ENCODE peak calls at places on chromosomes 11 and 22, in four cellular contexts. I, C, O and F are unnamed samples.

GRCh38 chr11:17767301-17767885 is 32.8 kb downstream of the KCNC1 start:
- DNase-seq in O (no peak), C (no peak), I (no peak), F (no peak)

GRCh38 chr11:8219257-8220021 is 44.2 kb downstream of the LMO1 start:
- DNase-seq in C (peak), O (peak), I (peak), F (peak)

GRCh38 chr11:100801225-100801999 is 114.3 kb downstream of the ARHGAP42 start:
- DNase-seq in C (no peak), I (no peak), O (no peak), F (no peak)

GRCh38 chr11:44316388-44317240 is 6.7 kb upstream of the ALX4 start:
- DNase-seq in I (no peak), C (no peak), O (no peak), F (no peak)

GRCh38 chr11:65287601-65288000 is 25.8 kb downstream of the POLA2 start:
- DNase-seq in I (no peak), C (no peak), O (no peak), F (no peak)

GRCh38 chr22:37848587-37849088 is 581 bp upstream of the EIF3L start:
- DNase-seq in C (peak), I (peak), O (no peak), F (peak)

GRCh38 chr22:48564995-48565394 is 1262.7 kb downstream of the BRD1 start:
- DNase-seq in O (no peak), I (no peak), C (no peak), F (no peak)

GRCh38 chr11:123107945-123108344 is 46.0 kb upstream of the HSPA8 start:
- DNase-seq in I (no peak), C (no peak), O (no peak), F (no peak)

GRCh38 chr11:123654566-123655081 is at the start of gene SCN3B:
- DNase-seq in O (peak), C (peak), I (peak), F (no peak)

GRCh38 chr11:23320131-23320530 is 459.9 kb upstream of the CCDC179 start:
- DNase-seq in C (no peak), I (no peak), O (no peak), F (no peak)

GRCh38 chr11:94193288-94193687 is 64.6 kb downstream of the PANX1 start:
- DNase-seq in C (no peak), I (no peak), O (no peak), F (no peak)
- TF ChIP-seq TCF7L2 in C (no peak), I (no peak), O (no peak), F (peak)

DNA sequence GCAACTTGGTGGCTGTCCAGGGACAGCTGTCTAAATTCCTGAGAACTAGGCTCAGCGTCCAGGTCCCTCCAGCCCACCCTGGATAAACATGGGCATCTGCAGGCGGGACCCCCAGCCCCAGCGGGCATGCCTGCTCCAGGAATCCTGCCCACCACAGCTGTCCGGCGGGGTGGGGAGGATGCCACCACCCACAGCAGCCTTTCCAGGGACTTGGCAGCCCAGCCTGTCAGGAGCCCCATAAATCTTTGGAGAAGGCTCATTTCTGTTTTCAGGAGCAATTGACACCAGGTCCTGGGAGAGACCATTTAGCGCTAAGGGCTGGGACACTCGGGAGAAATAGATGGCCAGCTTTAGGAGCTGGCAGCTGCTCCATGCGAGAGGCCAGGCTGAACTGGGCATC is 358.9 kb downstream of the CADM1 start:
- DNase-seq in O (no peak), I (no peak), C (no peak), F (no peak)
- TF ChIP-seq TCF7L2 in O (no peak), I (no peak), C (no peak), F (no peak)

GRCh38 chr11:102914238-102915043 is 39.7 kb upstream of the MMP12 start:
- DNase-seq in C (peak), O (peak), I (peak), F (peak)
- TF ChIP-seq TCF7L2 in C (no peak), O (no peak), I (no peak), F (no peak)

DNA sequence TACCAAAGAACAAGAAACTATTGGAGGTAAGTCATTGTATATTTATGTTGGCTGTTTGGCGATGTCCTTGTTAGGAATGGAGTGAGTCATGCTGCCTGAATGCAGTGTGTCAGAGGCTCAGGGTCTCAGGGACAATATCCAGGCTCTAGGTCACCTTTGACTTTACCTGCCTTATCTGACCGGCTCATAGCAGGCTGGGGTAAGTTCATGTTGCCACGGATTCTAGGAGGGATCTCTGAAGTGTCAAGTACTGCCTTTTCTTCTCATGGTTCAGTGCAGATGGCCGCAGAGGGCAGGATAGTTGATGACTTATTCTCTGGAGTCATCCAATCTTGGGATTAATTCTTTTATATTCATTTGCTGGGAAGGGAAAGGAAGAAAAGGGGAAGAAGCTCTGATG is 53.2 kb downstream of the SPON1 start:
- DNase-seq in C (no peak), I (peak), O (peak), F (peak)
- TF ChIP-seq TCF7L2 in C (no peak), I (no peak), O (no peak), F (no peak)

DNA sequence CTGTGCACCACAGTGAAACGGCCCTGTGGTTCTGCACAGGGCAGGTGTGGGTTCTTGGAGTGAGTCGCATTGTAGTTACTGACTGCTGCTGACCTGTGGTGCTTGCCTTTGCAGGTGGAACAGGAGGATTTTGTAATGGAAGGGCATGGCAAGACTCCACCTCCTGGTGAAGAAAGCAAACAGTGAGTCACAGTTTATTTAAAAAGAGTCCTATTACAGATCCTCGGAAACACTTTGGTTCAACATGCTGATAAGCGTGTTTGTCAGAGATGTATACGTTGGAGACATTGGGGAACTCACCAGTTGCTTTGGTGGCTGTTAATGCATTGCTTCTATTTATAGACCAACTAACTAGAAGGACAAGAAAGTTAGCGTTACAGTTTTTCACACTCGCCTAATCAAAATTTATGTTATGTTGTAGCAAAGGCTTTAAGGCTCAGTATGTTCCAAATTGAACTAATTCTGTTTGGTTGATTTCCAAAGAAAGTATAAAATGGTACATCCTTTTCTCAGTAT is 21.7 kb upstream of the TNRC6B start:
- DNase-seq in C (peak), I (peak), O (no peak), F (peak)
- TF ChIP-seq TCF7L2 in C (no peak), I (no peak), O (no peak), F (no peak)

DNA sequence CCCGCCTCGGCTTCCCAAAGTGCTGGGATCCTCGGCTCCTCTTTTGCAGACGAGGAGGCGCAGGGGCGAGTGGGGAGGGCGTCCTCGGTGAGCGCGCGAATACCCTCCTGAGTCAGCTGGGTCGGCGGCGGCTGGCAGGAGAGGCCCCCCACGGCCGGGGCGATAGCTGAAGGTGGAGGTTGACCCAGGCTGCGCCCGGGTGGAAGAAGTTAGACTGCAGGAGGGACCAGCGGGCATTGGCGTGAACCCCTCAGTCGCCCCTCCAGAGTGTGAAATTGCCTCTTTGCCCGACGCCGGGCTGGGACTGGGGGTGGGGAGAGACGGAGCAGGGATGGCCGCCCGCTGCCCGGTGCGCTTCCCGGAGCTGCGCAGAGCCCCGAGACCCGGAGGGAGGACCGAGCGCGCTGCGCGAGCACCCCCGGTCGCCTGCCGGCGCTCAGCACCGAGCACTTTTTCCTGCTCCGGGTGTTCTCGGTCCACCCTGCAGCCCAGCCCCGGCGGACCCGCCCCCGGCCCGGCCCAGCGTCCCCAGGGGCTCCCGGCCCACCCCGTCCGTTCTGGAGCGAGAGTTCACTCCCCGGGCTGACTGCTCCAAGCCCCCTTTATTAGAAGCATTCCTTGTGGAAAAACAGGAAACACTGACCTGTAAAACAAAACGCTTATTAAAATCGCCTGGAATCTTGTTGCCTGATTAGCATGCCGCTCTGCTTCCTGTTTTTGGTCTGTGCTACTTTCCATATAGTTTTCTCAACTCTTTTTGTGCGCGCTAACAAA is 13.7 kb upstream of the CPT1A start:
- DNase-seq in C (no peak), I (no peak), O (no peak), F (no peak)
- TF ChIP-seq TCF7L2 in C (no peak), I (no peak), O (no peak), F (no peak)

GRCh38 chr11:96242971-96243647 is 99.9 kb downstream of the MAML2 start:
- DNase-seq in O (peak), I (peak), C (peak), F (peak)
- TF ChIP-seq TCF7L2 in O (peak), I (no peak), C (peak), F (no peak)

GRCh38 chr11:31464436-31464835 is 45.0 kb downstream of the IMMP1L start:
- DNase-seq in O (no peak), I (no peak), C (no peak), F (no peak)
- TF ChIP-seq TCF7L2 in O (no peak), I (no peak), C (no peak), F (no peak)

GRCh38 chr22:46860562-46860961 is 98.1 kb downstream of the TBC1D22A start:
- DNase-seq in I (no peak), O (no peak), C (no peak), F (no peak)

GRCh38 chr22:46854125-46854870 is 91.8 kb downstream of the TBC1D22A start:
- DNase-seq in C (peak), I (no peak), O (no peak), F (no peak)

GRCh38 chr22:46858181-46858771 is 95.8 kb downstream of the TBC1D22A start:
- DNase-seq in C (no peak), O (no peak), I (no peak), F (no peak)

GRCh38 chr22:46853191-46853590 is 90.7 kb downstream of the TBC1D22A start:
- DNase-seq in I (no peak), O (no peak), C (no peak), F (no peak)

GRCh38 chr22:46857142-46857825 is 94.8 kb downstream of the TBC1D22A start:
- DNase-seq in O (no peak), I (no peak), C (no peak), F (no peak)
- TF ChIP-seq TCF7L2 in O (no peak), I (no peak), C (no peak), F (no peak)